ENCODE peak calls at places on chromosomes 4 and X, in four cellular contexts. G, L, Q and P are unnamed samples.

GRCh38 chr4:52751349-52751911 is at the start of gene ERVMER34-1:
- DNase-seq in Q (peak; percentile 56), L (peak; percentile 13), G (peak; percentile 56), P (peak; percentile 42)

GRCh38 chr4:94827481-94828110 is 69.8 kb downstream of the BMPR1B start:
- DNase-seq in G (no peak), Q (peak; percentile 74), L (no peak), P (peak; percentile 66)

GRCh38 chr4:48578132-48578964 is 88.3 kb downstream of the ZAR1 start:
- DNase-seq in G (peak; percentile 66), L (peak; percentile 59), Q (peak; percentile 65), P (peak; percentile 51)

GRCh38 chr4:136690363-136690762 is 841.9 kb downstream of the PCDH18 start:
- DNase-seq in Q (no peak), L (no peak), G (no peak), P (peak; percentile 73)

GRCh38 chr4:1379351-1379781 is 26.9 kb downstream of the NKX1-1 start:
- DNase-seq in Q (no peak), L (no peak), G (no peak), P (no peak)

GRCh38 chr4:114132830-114133229 is 153.4 kb upstream of the ARSJ start:
- DNase-seq in G (no peak), Q (peak; percentile 33), L (peak; percentile 8), P (no peak)

GRCh38 chrX:16445166-16445752 is 204.7 kb upstream of the S100G start:
- DNase-seq in Q (peak; percentile 45), L (peak; percentile 23), G (no peak), P (peak; percentile 46)

GRCh38 chrX:68749426-68749825 is 79.4 kb upstream of the EFNB1 start:
- DNase-seq in Q (no peak), L (no peak), G (no peak), P (no peak)

GRCh38 chrX:106437407-106437806 is 174.4 kb upstream of the RADX start:
- DNase-seq in L (no peak), Q (no peak), G (no peak), P (no peak)

GRCh38 chr4:154490261-154490588 is 1.4 kb downstream of the DCHS2 start:
- DNase-seq in Q (no peak), L (no peak), G (no peak), P (no peak)

GRCh38 chr4:143742834-143743233 is 42.4 kb upstream of the FREM3 start:
- DNase-seq in G (no peak), Q (no peak), L (no peak), P (no peak)

GRCh38 chr4:173801361-173801760 is 271.3 kb upstream of the HAND2 start:
- DNase-seq in L (no peak), Q (no peak), G (no peak), P (no peak)

GRCh38 chr4:44425614-44426208 is 22.9 kb downstream of the KCTD8 start:
- DNase-seq in G (no peak), Q (peak; percentile 21), L (peak; percentile 67), P (peak; percentile 12)

GRCh38 chrX:40719731-40720130 is 15.6 kb downstream of the MED14 start:
- DNase-seq in G (no peak), Q (no peak), L (no peak), P (no peak)

GRCh38 chr4:173410106-173410505 is 11.2 kb upstream of the SCRG1 start:
- DNase-seq in G (no peak), L (no peak), Q (no peak), P (no peak)

GRCh38 chr4:42397256-42397634 is at the start of gene SHISA3:
- DNase-seq in Q (no peak), L (peak; percentile 59), G (peak; percentile 14), P (peak; percentile 32)

GRCh38 chr4:15832523-15833451 is 54.7 kb downstream of the CD38 start:
- DNase-seq in Q (no peak), L (no peak), G (no peak), P (no peak)

GRCh38 chrX:132615396-132616131 is 126.7 kb upstream of the MBNL3 start:
- DNase-seq in L (peak; percentile 6), Q (peak; percentile 26), G (peak; percentile 9), P (no peak)

GRCh38 chr4:74997942-74998341 is 65.0 kb downstream of the PARM1 start:
- DNase-seq in Q (no peak), L (no peak), G (no peak), P (no peak)

GRCh38 chrX:37349131-37350033 is at the start of gene PRRG1:
- DNase-seq in Q (peak; percentile 80), L (peak; percentile 56), G (peak; percentile 79), P (peak; percentile 59)

GRCh38 chr4:624705-625590 is at the start of gene PDE6B:
- DNase-seq in Q (no peak), G (no peak), L (peak; percentile 39), P (peak; percentile 80)

GRCh38 chr4:16116493-16116990 is 32.7 kb upstream of the PROM1 start:
- DNase-seq in Q (no peak), G (no peak), L (no peak), P (no peak)

GRCh38 chrX:76893930-76894329 is 466.4 kb downstream of the MAGEE1 start:
- DNase-seq in Q (peak; percentile 0), G (no peak), L (no peak), P (no peak)

GRCh38 chr4:54971474-54971950 is 153.9 kb downstream of the KDR start:
- DNase-seq in G (no peak), L (peak; percentile 32), Q (peak; percentile 29), P (peak; percentile 58)

GRCh38 chr4:166091914-166092510 is 219.0 kb downstream of the TLL1 start:
- DNase-seq in L (peak; percentile 29), Q (peak; percentile 24), G (no peak), P (peak; percentile 3)